ENCODE peak calls at places on chromosomes 3 and 15, in eight cellular contexts. C, W, B, K, Z, Y, E and F are unnamed samples. For H3K4me1, the result is how much of the 10 kb centered on the place peaks cover.

GRCh38 chr15:87634361-87634760 is 622.2 kb downstream of the NTRK3 start:
- DNase-seq in Y (no peak), W (no peak), K (no peak), C (no peak), B (no peak), Z (no peak), E (no peak), F (no peak)

GRCh38 chr3:129461461-129462146 is 21.6 kb downstream of the IFT122 start:
- DNase-seq in C (peak), B (no peak), Z (no peak), W (no peak), E (no peak), K (no peak), Y (no peak), F (no peak)

GRCh38 chr3:115788921-115789470 is 165.7 kb downstream of the GAP43 start:
- DNase-seq in E (no peak), Y (no peak), B (no peak), K (no peak), C (peak), Z (no peak), W (no peak), F (no peak)

GRCh38 chr3:133237380-133237779 is 162.5 kb upstream of the BFSP2 start:
- DNase-seq in K (no peak), C (no peak), B (no peak), E (no peak), Y (no peak), Z (no peak), W (no peak), F (no peak)

GRCh38 chr15:64681424-64682024 is 93.9 kb downstream of the RBPMS2 start:
- DNase-seq in Z (no peak), B (peak), C (peak), K (no peak), W (no peak), Y (no peak), E (peak), F (no peak)

GRCh38 chr3:30475038-30475808 is 131.2 kb upstream of the TGFBR2 start:
- DNase-seq in B (no peak), Z (peak), K (no peak), W (no peak), C (no peak), E (no peak), Y (no peak), F (no peak)

GRCh38 chr3:12194669-12195161 is 36.0 kb upstream of the TIMP4 start:
- DNase-seq in K (no peak), E (no peak), C (peak), W (no peak), Y (no peak), B (no peak), Z (no peak), F (no peak)

GRCh38 chr15:29674661-29675533 is 147.4 kb downstream of the TJP1 start:
- DNase-seq in C (peak), B (peak), K (no peak), Y (no peak), Z (no peak), W (no peak), E (peak), F (no peak)

GRCh38 chr3:11624161-11624560 is 19.6 kb downstream of the VGLL4 start:
- DNase-seq in C (peak), E (peak), Z (peak), B (no peak), Y (peak), W (no peak), K (no peak), F (peak)

GRCh38 chr3:194266658-194267005 is 84.5 kb downstream of the CPN2 start:
- DNase-seq in E (peak), Z (no peak), B (no peak), Y (no peak), C (no peak), W (no peak), K (no peak), F (no peak)

GRCh38 chr15:25710184-25710583 is 152.9 kb downstream of the ATP10A start:
- DNase-seq in Z (peak), C (no peak), E (no peak), K (no peak), Y (no peak), W (peak), B (peak), F (no peak)

GRCh38 chr3:189664311-189664710 is 33.1 kb downstream of the TP63 start:
- DNase-seq in E (peak), W (peak), Z (no peak), B (no peak), Y (no peak), K (no peak), C (peak), F (no peak)

GRCh38 chr15:98660055-98660454 is 11.7 kb downstream of the IGF1R start:
- DNase-seq in K (no peak), B (no peak), Z (no peak), W (no peak), Y (no peak), E (no peak), C (no peak), F (no peak)

GRCh38 chr15:98666441-98666840 is 18.1 kb downstream of the IGF1R start:
- DNase-seq in E (no peak), Y (no peak), C (no peak), K (no peak), Z (no peak), B (no peak), W (no peak), F (no peak)

GRCh38 chr15:98663045-98663444 is 14.7 kb downstream of the IGF1R start:
- DNase-seq in K (no peak), W (no peak), E (no peak), C (no peak), Y (no peak), Z (no peak), B (no peak), F (no peak)

GRCh38 chr15:98666841-98667240 is 18.5 kb downstream of the IGF1R start:
- DNase-seq in K (no peak), C (no peak), E (no peak), B (no peak), Y (no peak), W (no peak), Z (no peak), F (no peak)

GRCh38 chr15:98663606-98664005 is 15.3 kb downstream of the IGF1R start:
- DNase-seq in B (no peak), W (no peak), K (no peak), E (no peak), Z (no peak), Y (no peak), C (no peak), F (no peak)
- H3K4me3 ChIP-seq in B (no peak), W (no peak), K (no peak), E (no peak), Z (no peak), Y (no peak), C (no peak), F (no peak)

GRCh38 chr3:113221703-113222257 is 10.4 kb downstream of the BOC start:
- DNase-seq in C (no peak), E (no peak), W (no peak), K (no peak), Z (no peak), Y (no peak), B (peak), F (no peak)
- H3K4me1 ChIP-seq in C (under half), E (under half), W (under half), K (half or more), Z (under half), Y (under half), B (under half), F (under half)

DNA sequence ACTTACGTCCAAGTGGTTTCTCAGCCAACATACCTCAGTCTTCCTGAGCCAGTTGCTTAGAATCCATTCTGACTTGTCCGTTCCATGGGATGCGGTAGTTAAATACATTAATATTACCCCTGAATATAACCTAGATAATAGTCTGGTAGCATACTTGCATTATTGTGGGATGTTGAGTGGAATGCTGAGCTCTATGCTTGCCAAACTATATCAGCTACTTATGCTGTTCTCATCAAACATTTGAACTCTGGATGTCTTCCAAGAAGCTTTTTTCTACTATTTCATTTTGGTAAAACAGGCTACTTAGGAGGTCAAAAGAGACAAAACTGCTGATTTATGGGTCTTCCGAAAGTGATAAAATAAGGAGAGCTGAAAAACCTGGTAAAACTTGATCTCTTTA is 429.5 kb downstream of the NAALADL2 start:
- DNase-seq in K (no peak), E (no peak), C (peak), Y (no peak), W (no peak), B (no peak), Z (no peak), F (no peak)
- H3K4me3 ChIP-seq in K (no peak), E (no peak), C (no peak), Y (no peak), W (no peak), B (no peak), Z (no peak), F (no peak)

GRCh38 chr15:74722591-74722990 is 2.7 kb downstream of the CYP1A1 start:
- DNase-seq in W (no peak), C (no peak), Y (no peak), Z (no peak), B (no peak), E (no peak), K (no peak), F (no peak)

DNA sequence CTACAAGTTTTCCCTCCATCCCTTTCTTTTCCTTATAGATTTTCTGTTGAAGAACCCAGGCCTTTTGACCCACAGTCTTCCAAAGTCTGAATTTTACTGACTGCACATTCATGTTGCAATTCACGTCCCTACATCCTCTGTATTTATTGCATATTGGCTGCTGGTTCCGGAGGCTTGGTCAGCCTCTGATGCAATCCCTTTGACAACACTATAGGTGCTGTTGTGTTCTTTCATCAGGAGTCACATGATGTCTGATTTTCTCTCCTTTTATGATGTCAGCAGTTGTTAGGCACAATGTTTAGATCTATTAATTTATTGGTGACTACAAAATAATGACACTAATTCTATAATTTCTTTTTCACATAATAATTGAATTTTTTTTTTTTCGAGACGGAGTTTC is 8.7 kb downstream of the CYP1A1 start:
- DNase-seq in E (no peak), K (no peak), Z (no peak), B (no peak), W (no peak), C (no peak), Y (no peak), F (no peak)
- H3K4me1 ChIP-seq in E (under half), K (under half), Z (under half), B (under half), W (under half), C (under half), Y (under half), F (under half)

GRCh38 chr3:51798561-51798960 is 19.5 kb upstream of the IQCF6 start:
- DNase-seq in K (no peak), W (no peak), Y (no peak), B (peak), Z (no peak), C (no peak), E (no peak), F (no peak)
- H3K4me3 ChIP-seq in K (no peak), W (no peak), Y (no peak), B (no peak), Z (no peak), C (no peak), E (no peak), F (no peak)

GRCh38 chr3:39220551-39221530 is 28.4 kb upstream of the XIRP1 start:
- DNase-seq in E (no peak), W (no peak), K (no peak), B (peak), C (no peak), Z (no peak), Y (no peak), F (no peak)
- H3K4me1 ChIP-seq in E (under half), W (under half), K (under half), B (under half), C (under half), Z (under half), Y (under half), F (under half)

GRCh38 chr3:43417133-43417532 is 130.8 kb downstream of the SNRK start:
- DNase-seq in K (no peak), Z (no peak), Y (no peak), E (no peak), B (no peak), C (no peak), W (no peak), F (no peak)
- H3K4me3 ChIP-seq in K (no peak), Z (no peak), Y (no peak), E (no peak), B (no peak), C (no peak), W (no peak), F (no peak)

GRCh38 chr3:152260529-152260928 is 8.2 kb upstream of the MBNL1 start:
- DNase-seq in B (no peak), E (no peak), Z (no peak), Y (no peak), K (no peak), W (no peak), C (no peak), F (no peak)

GRCh38 chr3:152258448-152259302 is 10.1 kb upstream of the MBNL1 start:
- DNase-seq in Y (peak), Z (no peak), W (peak), E (peak), K (no peak), B (no peak), C (peak), F (peak)

GRCh38 chr3:152259480-152259879 is 9.2 kb upstream of the MBNL1 start:
- DNase-seq in E (no peak), Z (no peak), W (no peak), K (no peak), C (no peak), B (no peak), Y (no peak), F (no peak)

GRCh38 chr3:152261329-152261728 is 7.4 kb upstream of the MBNL1 start:
- DNase-seq in Z (no peak), C (no peak), B (no peak), W (no peak), K (no peak), E (no peak), Y (no peak), F (no peak)

GRCh38 chr3:152260026-152260425 is 8.7 kb upstream of the MBNL1 start:
- DNase-seq in W (no peak), B (no peak), K (no peak), Z (no peak), Y (no peak), C (peak), E (no peak), F (no peak)
- H3K4me1 ChIP-seq in W (under half), B (under half), K (half or more), Z (half or more), Y (half or more), C (under half), E (under half), F (under half)